ENCODE peak calls at places on chromosomes 11 and 22, in six cellular contexts. K is kidney, Z is lower lobe of right lung, U is sigmoid colon, R is H1, G is stomach. H is an unnamed sample.

GRCh38 chr11:102177974-102178631 is 67.9 kb downstream of the YAP1 start:
- DNase-seq in K (no peak), Z (no peak), U (no peak), R (no peak), G (no peak), H (no peak)

GRCh38 chr11:102163368-102163767 is 53.1 kb downstream of the YAP1 start:
- DNase-seq in K (no peak), Z (no peak), U (no peak), R (no peak), G (no peak), H (no peak)

GRCh38 chr11:111775024-111775710 is 9.0 kb upstream of the PPP2R1B start:
- DNase-seq in K (no peak), Z (no peak), U (no peak), R (no peak), G (peak; percentile 49), H (peak; percentile 66)

GRCh38 chr22:49271369-49271727 is 556.3 kb downstream of the BRD1 start:
- DNase-seq in K (no peak), Z (no peak), U (no peak), R (no peak), G (peak; percentile 2), H (no peak)

GRCh38 chr11:37323843-37324242 is 725.8 kb upstream of the RAG2 start:
- DNase-seq in K (no peak), Z (no peak), U (no peak), R (no peak), G (no peak), H (no peak)

GRCh38 chr11:128936546-128937275 is 6.0 kb downstream of the TP53AIP1 start:
- DNase-seq in K (no peak), Z (no peak), U (no peak), R (peak; percentile 39), G (no peak), H (no peak)

GRCh38 chr11:63766501-63767270 is 1.9 kb downstream of the ZFTA start:
- DNase-seq in K (no peak), Z (no peak), U (no peak), R (no peak), G (no peak), H (no peak)

GRCh38 chr11:128424271-128424709 is 163.1 kb downstream of the ETS1 start:
- DNase-seq in K (peak; percentile 73), Z (no peak), U (peak; percentile 87), R (no peak), G (no peak), H (no peak)

GRCh38 chr11:102849319-102849718 is 5.9 kb upstream of the MMP3 start:
- DNase-seq in K (no peak), Z (no peak), U (no peak), R (no peak), G (no peak), H (no peak)

GRCh38 chr22:44667829-44668189 is 34.2 kb upstream of the PRR5 start:
- DNase-seq in K (peak; percentile 50), Z (peak; percentile 46), U (peak; percentile 58), R (no peak), G (no peak), H (no peak)

GRCh38 chr11:134728186-134728585 is 316.1 kb upstream of the B3GAT1 start:
- DNase-seq in K (no peak), Z (no peak), U (no peak), R (no peak), G (no peak), H (no peak)

GRCh38 chr11:76185511-76185910 is 20.8 kb downstream of the WNT11 start:
- DNase-seq in K (no peak), Z (no peak), U (no peak), R (no peak), G (no peak), H (no peak)

GRCh38 chr22:44185237-44186120 is 4.8 kb downstream of the PARVG start:
- DNase-seq in K (peak; percentile 63), Z (no peak), U (peak; percentile 48), R (no peak), G (no peak), H (no peak)

GRCh38 chr11:67632175-67632981 is 2.6 kb upstream of the NUDT8 start:
- DNase-seq in K (peak; percentile 74), Z (peak; percentile 50), U (peak; percentile 61), R (no peak), G (peak; percentile 92), H (peak; percentile 87)

GRCh38 chr11:131486100-131486499 is 115.7 kb downstream of the NTM start:
- DNase-seq in K (no peak), Z (no peak), U (no peak), R (no peak), G (no peak), H (no peak)

GRCh38 chr11:124482362-124483147 is 37.1 kb upstream of the OR8B8 start:
- DNase-seq in K (no peak), Z (no peak), U (no peak), R (no peak), G (no peak), H (no peak)

GRCh38 chr11:12272821-12273617 is 104.4 kb upstream of the PARVA start:
- DNase-seq in K (no peak), Z (no peak), U (peak; percentile 53), R (no peak), G (no peak), H (no peak)

GRCh38 chr22:29217827-29218757 is 12.4 kb downstream of the EMID1 start:
- DNase-seq in K (peak; percentile 53), Z (no peak), U (peak; percentile 57), R (no peak), G (no peak), H (peak; percentile 40)

GRCh38 chr11:133903875-133904817 is 52.6 kb downstream of the IGSF9B start:
- DNase-seq in K (no peak), Z (peak; percentile 10), U (peak; percentile 53), R (no peak), G (no peak), H (no peak)

GRCh38 chr11:27619039-27619438 is 81.2 kb downstream of the BDNF start:
- DNase-seq in K (no peak), Z (no peak), U (no peak), R (no peak), G (no peak), H (no peak)
- H3K27ac ChIP-seq in K (no peak overlapping the region), Z (no peak overlapping the region), U (no peak overlapping the region), R (no peak overlapping the region), G (no peak overlapping the region), H (no peak overlapping the region)

GRCh38 chr11:65132238-65132987 is 1.9 kb downstream of the SYVN1 start:
- DNase-seq in K (peak; percentile 73), Z (no peak), U (peak; percentile 61), R (no peak), G (no peak), H (peak; percentile 9)

GRCh38 chr11:65131895-65132237 is 2.5 kb downstream of the SYVN1 start:
- DNase-seq in K (no peak), Z (no peak), U (no peak), R (no peak), G (no peak), H (no peak)

GRCh38 chr11:65129649-65130441 is 4.5 kb downstream of the SYVN1 start:
- DNase-seq in K (no peak), Z (no peak), U (peak; percentile 64), R (no peak), G (no peak), H (no peak)

GRCh38 chr11:65130631-65131416 is 3.5 kb downstream of the SYVN1 start:
- DNase-seq in K (no peak), Z (no peak), U (no peak), R (no peak), G (no peak), H (no peak)

DNA sequence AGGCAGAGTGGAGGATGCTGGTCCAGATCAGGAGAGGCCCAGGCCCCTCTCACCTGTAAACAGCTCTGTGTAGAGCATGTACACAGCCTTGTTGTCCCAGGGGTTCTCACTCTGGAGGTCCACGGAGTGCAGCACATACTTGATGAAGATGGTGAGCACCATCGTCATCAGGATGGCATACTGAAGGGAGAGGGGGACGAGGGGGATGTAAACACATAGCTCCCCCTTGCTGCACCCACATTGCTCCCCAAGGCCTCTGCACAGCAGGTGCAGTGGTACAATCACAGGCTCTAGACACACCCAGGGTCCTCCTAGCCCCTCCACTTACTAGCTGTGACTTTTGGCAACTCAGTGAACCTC is 2.9 kb downstream of the SYVN1 start:
- DNase-seq in K (no peak), Z (no peak), U (no peak), R (no peak), G (no peak), H (no peak)
- H3K36me3 ChIP-seq in K (peaks cover 22% of the 10 kb centered on the region), Z (peaks cover 67% of the 10 kb centered on the region), U (peaks cover 60% of the 10 kb centered on the region), R (peaks cover 38% of the 10 kb centered on the region), G (peaks cover 66% of the 10 kb centered on the region), H (peaks cover 6% of the 10 kb centered on the region)

DNA sequence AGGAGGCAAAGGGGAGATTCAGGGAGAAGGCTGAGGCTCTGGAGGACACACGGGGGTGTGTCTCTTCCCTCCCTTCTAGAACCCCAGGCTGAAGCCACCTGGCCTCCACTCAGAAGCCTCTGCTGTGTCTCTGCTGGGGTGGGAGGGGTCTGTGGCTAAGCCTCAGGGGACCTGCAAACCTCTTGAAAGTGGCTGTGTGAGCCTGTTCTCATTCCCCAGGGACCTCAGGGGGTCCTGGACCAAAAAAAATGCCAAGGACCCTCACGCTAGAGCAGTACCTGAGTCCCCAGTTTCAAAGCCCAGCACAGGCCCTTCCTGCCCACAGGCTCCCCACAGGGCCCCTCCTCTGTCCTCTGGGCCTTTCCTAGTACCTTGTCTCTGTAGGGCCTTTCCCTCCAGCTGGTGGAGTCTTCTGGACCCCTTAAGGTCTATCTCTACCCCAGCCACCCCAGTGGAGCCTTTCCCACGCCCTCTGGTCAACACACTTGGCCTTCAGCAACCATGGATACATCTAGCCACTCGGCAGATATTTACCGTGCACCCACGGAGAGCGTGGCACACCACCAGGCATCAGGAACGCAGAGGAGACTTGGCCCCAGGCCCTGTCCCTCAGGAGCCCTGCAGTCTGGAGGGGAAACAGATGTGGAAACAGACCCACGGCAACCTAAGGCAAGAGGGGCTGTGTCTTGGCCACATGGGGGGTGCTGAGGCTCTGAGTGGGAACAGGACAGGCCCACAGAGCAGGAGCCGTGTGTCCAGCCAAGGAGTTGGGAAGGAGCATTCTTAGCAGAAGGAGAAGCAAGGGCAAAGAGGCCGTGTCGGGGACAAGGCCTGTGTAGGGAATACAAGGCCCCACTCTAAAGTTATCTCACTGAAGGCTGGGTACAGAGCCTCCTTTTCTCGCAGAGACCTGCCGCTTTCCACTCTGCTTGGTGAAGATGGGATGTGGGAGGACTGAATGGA is 18.5 kb downstream of the PLA2G6 start:
- DNase-seq in K (peak; percentile 54), Z (no peak), U (peak; percentile 56), R (no peak), G (no peak), H (no peak)
- H3K27ac ChIP-seq in K (no peak overlapping the region), Z (no peak overlapping the region), U (no peak overlapping the region), R (no peak overlapping the region), G (peak overlapping the region; percentile 64), H (no peak overlapping the region)

DNA sequence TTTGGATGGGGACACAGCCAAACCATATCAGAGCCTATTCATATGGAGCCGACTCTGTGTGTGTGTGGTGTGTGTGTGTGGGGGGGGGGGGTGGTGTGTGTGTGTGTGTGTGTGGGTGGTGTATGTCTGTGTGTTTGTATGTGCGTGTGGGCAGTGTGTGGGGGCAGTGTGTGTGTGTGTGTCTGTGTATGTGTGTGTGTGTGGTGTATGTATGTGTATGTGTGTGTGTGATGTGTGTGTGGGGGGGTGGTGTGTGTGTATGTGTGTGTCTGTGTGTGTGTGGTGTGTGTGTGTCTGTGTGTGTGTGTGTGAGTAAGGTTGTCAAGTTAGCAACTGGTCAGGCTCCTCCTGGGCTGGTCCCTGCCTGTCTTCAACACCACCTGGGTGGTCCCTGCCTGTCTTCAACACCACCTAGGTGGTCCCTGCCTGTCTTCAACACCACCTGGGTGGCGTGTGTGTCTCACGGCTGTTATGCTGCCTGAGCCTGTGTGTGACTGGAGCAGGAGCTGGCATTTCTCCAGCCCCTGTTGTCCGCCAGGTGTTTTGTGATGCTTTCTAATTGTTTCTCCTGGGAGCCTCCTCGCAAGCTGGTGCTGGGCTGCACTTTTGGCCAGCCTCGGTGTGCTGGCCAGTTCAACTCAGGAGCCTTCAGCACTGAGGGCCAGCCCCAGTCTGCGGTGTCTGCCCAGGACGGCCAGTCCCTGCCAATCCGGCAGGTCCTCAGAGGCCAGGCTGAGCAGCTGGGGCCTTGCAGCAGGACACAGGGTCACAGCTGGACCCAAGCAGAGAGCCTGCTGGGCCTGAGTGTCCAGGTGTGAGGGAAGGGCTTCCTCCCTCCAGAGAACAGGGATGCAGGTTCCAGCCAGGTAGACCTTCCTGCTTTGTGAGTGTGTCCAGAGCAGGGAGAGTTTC is 21.5 kb upstream of the PVALB start:
- DNase-seq in K (no peak), Z (no peak), U (no peak), R (no peak), G (no peak), H (no peak)
- H3K36me3 ChIP-seq in K (no peaks in the 10 kb centered on the region), Z (no peaks in the 10 kb centered on the region), U (no peaks in the 10 kb centered on the region), R (no peaks in the 10 kb centered on the region), G (no peaks in the 10 kb centered on the region), H (no peaks in the 10 kb centered on the region)